ENCODE peak calls at places on chromosomes 16 and 17, in four cellular contexts. A, S, G and R are unnamed samples.
A peak's percentile ranks its signal among the peaks of the same experiment; 100 is the strongest.

GRCh38 chr17:73100363-73100762 is 7.9 kb upstream of the SLC39A11 start:
- DNase-seq in S (no peak), G (no peak), A (no peak), R (no peak)

GRCh38 chr16:66592814-66593213 is 11.7 kb upstream of the CMTM3 start:
- DNase-seq in A (no peak), G (no peak), S (no peak), R (no peak)

GRCh38 chr16:4882633-4883285 is 35.5 kb downstream of the UBN1 start:
- DNase-seq in A (no peak), S (peak; percentile 31), G (peak; percentile 93), R (no peak)

GRCh38 chr16:48972236-48972635 is 309.4 kb downstream of the CBLN1 start:
- DNase-seq in G (no peak), A (no peak), S (no peak), R (peak; percentile 19)

GRCh38 chr17:9435165-9435564 is 140.5 kb downstream of the STX8 start:
- DNase-seq in G (no peak), S (no peak), A (no peak), R (no peak)

GRCh38 chr17:69997332-69997731 is 77.7 kb upstream of the KCNJ16 start:
- DNase-seq in G (peak; percentile 12), A (no peak), S (no peak), R (no peak)

GRCh38 chr17:4800462-4801185 is 1.5 kb downstream of the C17orf114 start:
- DNase-seq in A (no peak), S (no peak), G (no peak), R (no peak)

GRCh38 chr17:79355186-79355585 is 255.7 kb downstream of the RBFOX3 start:
- DNase-seq in A (no peak), S (no peak), G (no peak), R (no peak)

GRCh38 chr16:10740845-10741208 is 2.8 kb upstream of the NUBP1 start:
- DNase-seq in A (no peak), S (no peak), G (no peak), R (no peak)